ENCODE peak calls at places on chromosomes 12 and 14, in six cellular contexts. X is T-cell, K is tibial nerve, D is progenitor cell of endocrine pancreas, N is foreskin fibroblast, A is germinal center. I is an unnamed sample.

GRCh38 chr14:20412422-20412821 is 879 bp downstream of the TEP1 start:
- DNase-seq in D (no peak), N (no peak), K (no peak), X (no peak), A (peak; percentile 54), I (no peak)

GRCh38 chr12:96658075-96658474 is 168.7 kb downstream of the CFAP54 start:
- DNase-seq in K (no peak), X (no peak), A (no peak), N (no peak), D (no peak), I (no peak)

GRCh38 chr12:83866477-83866876 is 1046.1 kb downstream of the SLC6A15 start:
- DNase-seq in D (no peak), K (no peak), N (no peak), A (no peak), X (no peak), I (no peak)

GRCh38 chr12:56988207-56988739 is 18.1 kb downstream of the ZBTB39 start:
- DNase-seq in X (no peak), A (no peak), K (no peak), D (no peak), N (no peak), I (no peak)

GRCh38 chr14:55329999-55330710 is 58.9 kb downstream of the FBXO34 start:
- DNase-seq in D (no peak), K (no peak), A (no peak), X (no peak), N (no peak), I (no peak)

GRCh38 chr12:5076761-5077160 is 33.1 kb downstream of the KCNA5 start:
- DNase-seq in X (no peak), K (no peak), N (no peak), D (no peak), A (no peak), I (no peak)

GRCh38 chr12:109983432-109984142 is 12.6 kb downstream of the GIT2 start:
- DNase-seq in D (no peak), K (no peak), X (no peak), A (no peak), N (no peak), I (no peak)

GRCh38 chr14:37230551-37231194 is 32.9 kb downstream of the MIPOL1 start:
- DNase-seq in N (peak; percentile 32), D (no peak), X (no peak), A (peak; percentile 17), K (no peak), I (peak; percentile 85)

GRCh38 chr12:80053048-80053790 is 46.1 kb upstream of the OTOGL start:
- DNase-seq in X (no peak), A (no peak), K (peak; percentile 44), D (no peak), N (peak; percentile 89), I (no peak)

GRCh38 chr12:6386038-6386437 is 2.1 kb downstream of the LTBR start:
- DNase-seq in X (no peak), K (no peak), A (no peak), N (no peak), D (no peak), I (no peak)

GRCh38 chr12:82687020-82687951 is 580 bp downstream of the TMTC2 start:
- DNase-seq in K (no peak), D (peak; percentile 53), X (peak; percentile 61), A (peak; percentile 32), N (peak; percentile 8), I (peak; percentile 82)

GRCh38 chr12:24997970-24998582 is 49.2 kb upstream of the BCAT1 start:
- DNase-seq in X (no peak), N (peak; percentile 68), D (no peak), A (peak; percentile 46), K (no peak), I (no peak)

GRCh38 chr12:69097619-69098368 is 141.6 kb upstream of the CPSF6 start:
- DNase-seq in D (no peak), K (no peak), N (peak; percentile 18), A (no peak), X (no peak), I (no peak)

GRCh38 chr12:31922341-31923062 is 36.7 kb upstream of the RESF1 start:
- DNase-seq in X (no peak), K (no peak), D (no peak), A (no peak), N (peak; percentile 5), I (no peak)

GRCh38 chr14:54374117-54374884 is 22.5 kb upstream of the CDKN3 start:
- DNase-seq in K (no peak), A (no peak), D (no peak), X (no peak), N (no peak), I (no peak)

GRCh38 chr12:3263939-3264699 is 186.9 kb downstream of the TSPAN9 start:
- DNase-seq in X (no peak), A (no peak), N (no peak), D (no peak), K (no peak), I (no peak)

GRCh38 chr12:75853621-75854020 is 178.0 kb downstream of the PHLDA1 start:
- DNase-seq in A (no peak), N (no peak), K (no peak), X (no peak), D (no peak), I (no peak)

GRCh38 chr12:26651566-26652188 is 181.3 kb downstream of the ITPR2 start:
- DNase-seq in K (no peak), A (peak; percentile 67), X (no peak), N (no peak), D (peak; percentile 64), I (peak; percentile 70)

GRCh38 chr14:37678916-37679315 is 83.5 kb downstream of the TTC6 start:
- DNase-seq in N (no peak), K (no peak), A (no peak), D (no peak), X (no peak), I (no peak)

GRCh38 chr12:131895640-131896079 is 1.2 kb downstream of the ULK1 start:
- DNase-seq in D (no peak), K (no peak), A (no peak), X (no peak), N (no peak), I (no peak)

GRCh38 chr12:2793561-2793960 is 1.2 kb upstream of the FKBP4 start:
- DNase-seq in D (no peak), N (no peak), K (no peak), X (no peak), A (no peak), I (no peak)

GRCh38 chr14:31270196-31270772 is 62.7 kb upstream of the HECTD1 start:
- DNase-seq in X (no peak), N (no peak), A (peak; percentile 8), D (no peak), K (no peak), I (no peak)

GRCh38 chr12:62207248-62207647 is 53.0 kb upstream of the USP15 start:
- DNase-seq in X (no peak), K (no peak), N (no peak), D (no peak), A (no peak), I (no peak)

GRCh38 chr12:109777544-109777943 is 55.7 kb downstream of the TRPV4 start:
- DNase-seq in D (no peak), X (peak; percentile 41), K (no peak), A (peak; percentile 78), N (peak; percentile 12), I (peak; percentile 43)